ENCODE peak calls at places on chromosomes 1 and 21, in five cellular contexts. I is HFFc6, F is astrocyte, U is endodermal cell, S is tibial artery. G is an unnamed sample.

GRCh38 chr1:86388228-86388627 is 7.9 kb downstream of the ODF2L start:
- DNase-seq in I (no peak), F (no peak), U (no peak), S (no peak), G (no peak)

GRCh38 chr1:37423810-37424209 is 50.6 kb upstream of the ZC3H12A start:
- DNase-seq in I (no peak), F (no peak), U (no peak), S (no peak), G (no peak)

GRCh38 chr1:24830680-24831272 is 85.5 kb downstream of the CLIC4 start:
- DNase-seq in I (peak), F (peak), U (no peak), S (no peak), G (peak)

GRCh38 chr1:184595609-184596008 is 159.0 kb downstream of the EDEM3 start:
- DNase-seq in I (peak), F (peak), U (no peak), S (no peak), G (peak)

GRCh38 chr1:116179398-116179797 is 68.2 kb downstream of the MAB21L3 start:
- DNase-seq in I (no peak), F (no peak), U (no peak), S (no peak), G (no peak)

GRCh38 chr1:65395887-65396612 is 24.4 kb upstream of the LEPR start:
- DNase-seq in I (peak), F (peak), U (peak), S (no peak), G (peak)

GRCh38 chr1:168360151-168360550 is 79.5 kb downstream of the TBX19 start:
- DNase-seq in I (no peak), F (peak), U (no peak), S (no peak), G (peak)

GRCh38 chr1:31238986-31239613 is 587 bp downstream of the NKAIN1 start:
- DNase-seq in I (no peak), F (no peak), U (peak), S (no peak), G (no peak)

GRCh38 chr1:241423541-241424479 is 66.8 kb upstream of the RGS7 start:
- DNase-seq in I (peak), F (peak), U (peak), S (no peak), G (peak)

GRCh38 chr1:203537806-203538464 is 44.0 kb downstream of the OPTC start:
- DNase-seq in I (no peak), F (peak), U (no peak), S (no peak), G (peak)

GRCh38 chr1:54273092-54273836 is 73.3 kb downstream of the MRPL37 start:
- DNase-seq in I (peak), F (peak), U (peak), S (peak), G (peak)

GRCh38 chr1:97433094-97433493 is 487.7 kb downstream of the DPYD start:
- DNase-seq in I (no peak), F (no peak), U (no peak), S (no peak), G (no peak)

GRCh38 chr21:29217818-29218252 is 80.9 kb upstream of the BACH1 start:
- DNase-seq in I (peak), F (peak), U (no peak), S (no peak), G (peak)

GRCh38 chr1:10640079-10640578 is 156.3 kb downstream of the CASZ1 start:
- DNase-seq in I (no peak), F (no peak), U (no peak), S (no peak), G (no peak)

GRCh38 chr1:247419326-247419725 is 3.4 kb downstream of the NLRP3 start:
- DNase-seq in I (no peak), F (no peak), U (no peak), S (no peak), G (no peak)

GRCh38 chr1:15100369-15101111 is 53.0 kb upstream of the TMEM51 start:
- DNase-seq in I (peak), F (peak), U (peak), S (peak), G (peak)

GRCh38 chr1:113993072-113993471 is 13.8 kb downstream of the OLFML3 start:
- DNase-seq in I (no peak), F (no peak), U (no peak), S (no peak), G (no peak)

GRCh38 chr1:175755516-175755915 is 12.1 kb upstream of the TNR start:
- DNase-seq in I (no peak), F (no peak), U (no peak), S (no peak), G (no peak)

DNA sequence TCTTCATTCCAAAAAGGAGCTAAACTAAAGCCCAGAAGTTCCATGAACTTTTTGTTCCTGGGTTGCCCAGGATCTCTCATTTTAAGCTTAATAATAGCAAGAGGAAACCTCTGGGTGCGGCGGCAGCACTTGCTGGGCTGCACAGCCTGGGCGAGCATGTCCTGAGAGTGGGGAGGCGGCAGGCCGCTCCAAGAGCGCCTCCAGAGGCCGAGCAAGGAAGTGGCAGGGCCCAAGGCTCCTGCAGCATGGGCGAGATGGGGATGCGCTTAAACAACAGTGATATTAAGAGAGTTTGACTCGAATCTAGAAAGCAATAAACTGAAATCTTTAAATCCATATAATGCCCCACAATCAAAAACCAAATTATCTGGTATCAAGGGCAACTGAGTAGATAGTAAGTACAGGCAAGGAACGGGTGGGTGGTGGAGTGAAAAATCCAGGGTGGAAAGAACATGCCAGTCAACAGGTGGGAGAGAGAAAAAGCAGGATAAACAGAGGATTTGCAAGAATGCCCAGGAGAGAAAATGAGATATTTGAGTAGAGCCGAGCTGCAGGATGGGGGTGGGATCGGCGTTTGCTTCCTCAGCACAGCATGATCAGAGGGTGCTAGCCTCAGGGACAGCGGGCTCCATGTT is 14.1 kb upstream of the TNR start:
- DNase-seq in I (no peak), F (no peak), U (peak), S (no peak), G (no peak)
- TF ChIP-seq CTCF in I (peak), F (peak), U (peak), S (peak), G (peak)

GRCh38 chr1:110434946-110435345 is 16.0 kb upstream of the PROK1 start:
- DNase-seq in I (no peak), F (no peak), U (no peak), S (no peak), G (no peak)

GRCh38 chr1:110433213-110433612 is 17.7 kb upstream of the PROK1 start:
- DNase-seq in I (no peak), F (no peak), U (no peak), S (no peak), G (no peak)

GRCh38 chr1:110436635-110437034 is 14.3 kb upstream of the PROK1 start:
- DNase-seq in I (peak), F (peak), U (peak), S (no peak), G (peak)

GRCh38 chr1:110430901-110431300 is 20.0 kb upstream of the PROK1 start:
- DNase-seq in I (no peak), F (no peak), U (no peak), S (no peak), G (no peak)

GRCh38 chr1:110433803-110434202 is 17.1 kb upstream of the PROK1 start:
- DNase-seq in I (peak), F (peak), U (peak), S (peak), G (peak)
- TF ChIP-seq CTCF in I (peak), F (no peak), U (peak), S (no peak), G (peak)

GRCh38 chr1:101237229-101237837 is 514 bp downstream of the S1PR1 start:
- DNase-seq in I (peak), F (peak), U (peak), S (peak), G (peak)
- TF ChIP-seq CTCF in I (no peak), F (peak), U (no peak), S (no peak), G (peak)

GRCh38 chr1:248811514-248812490 is 13.9 kb downstream of the SH3BP5L start:
- DNase-seq in I (no peak), F (no peak), U (peak), S (no peak), G (no peak)
- TF ChIP-seq CTCF in I (peak), F (no peak), U (peak), S (no peak), G (no peak)

G was measured in fibroblast of pulmonary artery.